ENCODE peak calls at places on chromosomes 11 and 22, in ten cellular contexts. K, W, L, X, T, R, U, P, M and D are unnamed samples. For H3K9me3, the result is how much of the 10 kb centered on the place peaks cover.

GRCh38 chr11:134119094-134119493 is 50.2 kb downstream of the JAM3 start:
- DNase-seq in W (no peak), P (no peak), R (no peak), L (no peak), M (no peak), U (no peak), T (no peak), K (no peak), X (no peak), D (no peak)

GRCh38 chr11:126282742-126283591 is at the start of gene TIRAP:
- DNase-seq in P (no peak), X (peak), M (peak), U (peak), K (peak), T (peak), W (no peak), R (peak), L (peak), D (peak)

GRCh38 chr11:3959015-3959917 is 103.8 kb downstream of the STIM1 start:
- DNase-seq in X (peak), P (no peak), W (no peak), T (peak), K (no peak), R (no peak), L (no peak), M (no peak), U (peak), D (no peak)

GRCh38 chr11:69311767-69312385 is 17.9 kb downstream of the MYEOV start:
- DNase-seq in T (no peak), W (no peak), L (peak), R (no peak), U (no peak), X (no peak), M (no peak), P (no peak), K (no peak), D (no peak)

GRCh38 chr22:19765477-19766234 is 5.1 kb downstream of the TBX1 start:
- DNase-seq in P (no peak), U (no peak), T (peak), L (no peak), R (peak), X (no peak), M (no peak), W (no peak), K (no peak), D (no peak)

GRCh38 chr11:834371-835316 is 1.9 kb downstream of the CD151 start:
- DNase-seq in U (peak), K (no peak), M (peak), P (peak), L (peak), W (no peak), T (no peak), X (peak), R (peak), D (peak)

GRCh38 chr22:21621891-21622623 is 7.8 kb downstream of the YDJC start:
- DNase-seq in W (no peak), L (no peak), P (no peak), M (no peak), X (no peak), R (no peak), K (peak), T (peak), U (no peak), D (no peak)

GRCh38 chr11:26193714-26194373 is 138.1 kb upstream of the ANO3 start:
- DNase-seq in K (no peak), M (no peak), T (no peak), P (no peak), R (no peak), W (no peak), X (no peak), U (no peak), L (no peak), D (no peak)

GRCh38 chr11:33531743-33532181 is 168.9 kb downstream of the C11orf91 start:
- DNase-seq in X (no peak), W (no peak), L (no peak), U (no peak), M (no peak), T (no peak), K (no peak), R (peak), P (no peak), D (no peak)

GRCh38 chr22:25878933-25879332 is 136.9 kb downstream of the MYO18B start:
- DNase-seq in W (no peak), U (no peak), L (no peak), R (no peak), P (no peak), K (no peak), T (no peak), M (no peak), X (no peak), D (no peak)

GRCh38 chr11:132037961-132038360 is 667.5 kb downstream of the NTM start:
- DNase-seq in W (no peak), R (no peak), M (no peak), X (no peak), U (no peak), L (no peak), T (no peak), P (no peak), K (no peak), D (no peak)

GRCh38 chr11:208917-209260 is 1.4 kb downstream of the RIC8A start:
- DNase-seq in U (peak), K (no peak), P (no peak), R (peak), L (no peak), M (no peak), T (no peak), W (no peak), X (no peak), D (no peak)

GRCh38 chr11:29268733-29269132 is 748.1 kb downstream of the KCNA4 start:
- DNase-seq in W (no peak), T (no peak), X (no peak), K (no peak), L (no peak), R (no peak), M (no peak), P (no peak), U (no peak), D (no peak)

GRCh38 chr22:41003041-41003440 is 51.9 kb downstream of the RBX1 start:
- DNase-seq in T (no peak), K (no peak), W (no peak), L (no peak), R (no peak), P (no peak), X (no peak), U (no peak), M (peak), D (peak)

GRCh38 chr11:120706257-120706656 is 194.7 kb downstream of the GRIK4 start:
- DNase-seq in U (no peak), L (no peak), K (no peak), R (no peak), P (no peak), X (no peak), T (no peak), W (no peak), M (no peak), D (no peak)

GRCh38 chr11:8786933-8787332 is 104.3 kb downstream of the RPL27A start:
- DNase-seq in R (no peak), T (no peak), L (no peak), U (no peak), W (no peak), M (no peak), P (no peak), K (no peak), X (no peak), D (no peak)

GRCh38 chr11:86303257-86303656 is 1.2 kb downstream of the HIKESHI start:
- DNase-seq in U (no peak), L (no peak), W (no peak), P (no peak), M (no peak), X (no peak), T (peak), K (no peak), R (no peak), D (no peak)

GRCh38 chr11:27274854-27275395 is 88.1 kb downstream of the CCDC34 start:
- DNase-seq in W (no peak), P (no peak), R (peak), X (no peak), K (no peak), L (no peak), T (no peak), M (no peak), U (no peak), D (no peak)

DNA sequence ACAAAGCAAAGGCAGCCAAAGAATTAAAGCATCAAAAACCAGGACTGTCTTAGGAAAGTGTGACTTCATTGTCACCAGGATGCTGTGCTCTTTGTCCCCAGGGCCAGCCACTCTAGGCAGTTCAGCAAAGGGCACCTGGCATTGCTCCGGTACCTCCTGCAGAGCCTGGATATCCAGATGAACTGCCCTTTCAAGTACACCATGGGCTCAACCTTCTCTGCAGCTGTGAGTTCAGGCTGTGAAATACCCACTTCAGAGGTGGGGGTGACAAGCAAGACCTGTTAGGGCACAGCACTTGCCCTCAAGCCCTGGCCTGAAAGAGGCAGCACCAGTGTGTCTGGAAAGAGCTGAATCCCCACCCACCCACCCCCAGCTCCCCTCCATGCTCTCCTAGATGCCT is 44.5 kb downstream of the KCNQ1OT1 start:
- DNase-seq in M (no peak), T (no peak), K (no peak), W (no peak), R (no peak), L (no peak), U (no peak), X (no peak), P (no peak), D (no peak)
- H3K9me3 ChIP-seq in M (under half), T (under half), K (under half), W (half or more), R (under half), L (under half), U (half or more), X (under half), P (under half), D (under half)

GRCh38 chr11:66465371-66466224 is 1.1 kb upstream of the PELI3 start:
- DNase-seq in W (no peak), K (no peak), T (no peak), L (no peak), R (no peak), P (no peak), M (no peak), X (no peak), U (no peak), D (no peak)

GRCh38 chr11:66467756-66468155 is 1.1 kb downstream of the PELI3 start:
- DNase-seq in X (no peak), U (no peak), M (peak), L (peak), K (peak), R (no peak), T (no peak), W (no peak), P (no peak), D (no peak)

GRCh38 chr11:66467034-66467659 is 442 bp downstream of the PELI3 start:
- DNase-seq in L (no peak), K (no peak), X (no peak), P (no peak), T (peak), W (no peak), M (peak), U (peak), R (peak), D (peak)

GRCh38 chr11:66464916-66465315 is 1.8 kb upstream of the PELI3 start:
- DNase-seq in M (no peak), P (no peak), U (no peak), T (no peak), K (no peak), R (no peak), W (no peak), L (no peak), X (no peak), D (no peak)

DNA sequence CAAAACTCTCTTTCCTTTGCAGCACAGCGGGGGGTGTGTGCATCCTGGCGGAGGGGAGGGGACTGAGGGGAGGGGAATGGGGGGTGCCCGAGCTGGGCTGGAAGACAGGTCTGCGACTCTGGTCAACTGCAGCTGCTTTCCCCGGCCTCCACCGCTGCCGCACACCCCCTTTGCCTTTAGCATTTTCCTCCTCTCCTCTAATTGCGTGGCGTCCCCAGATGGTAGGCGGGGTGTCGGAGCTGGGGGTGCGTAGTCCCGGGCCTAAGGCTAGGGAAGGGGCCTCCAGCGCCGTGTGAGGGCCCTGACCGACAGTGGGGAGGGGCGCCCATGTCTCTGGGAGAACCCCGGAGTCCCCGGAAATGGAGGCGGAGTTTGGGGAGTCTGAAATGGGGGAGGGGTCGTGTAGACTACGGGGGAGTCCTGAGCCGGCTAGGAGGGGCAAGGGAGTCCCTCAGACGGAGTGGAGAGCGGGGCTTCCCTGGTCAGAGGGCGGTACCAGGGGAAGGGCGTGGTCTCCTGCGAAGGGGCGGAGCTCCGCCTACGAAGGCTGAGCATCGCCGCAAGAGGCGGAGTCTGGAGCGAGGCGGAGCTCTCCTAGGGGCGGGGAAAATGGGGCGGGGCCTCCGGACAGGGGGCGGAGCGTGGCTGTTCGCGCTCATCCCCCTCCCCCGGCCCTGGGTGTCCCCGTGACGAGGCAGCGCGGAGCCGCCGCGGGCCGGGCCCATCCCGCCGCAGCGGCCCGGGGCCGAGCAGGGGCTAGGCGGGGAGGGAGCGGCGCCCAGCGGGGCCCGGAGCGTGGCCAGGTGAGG is at the start of gene PELI3:
- DNase-seq in L (peak), T (peak), W (no peak), M (peak), P (peak), X (peak), R (peak), K (peak), U (peak), D (peak)
- TF ChIP-seq POLR2A in L (no peak), T (no peak), W (no peak), M (no peak), P (no peak), X (peak), R (peak), K (no peak), U (peak), D (peak)

DNA sequence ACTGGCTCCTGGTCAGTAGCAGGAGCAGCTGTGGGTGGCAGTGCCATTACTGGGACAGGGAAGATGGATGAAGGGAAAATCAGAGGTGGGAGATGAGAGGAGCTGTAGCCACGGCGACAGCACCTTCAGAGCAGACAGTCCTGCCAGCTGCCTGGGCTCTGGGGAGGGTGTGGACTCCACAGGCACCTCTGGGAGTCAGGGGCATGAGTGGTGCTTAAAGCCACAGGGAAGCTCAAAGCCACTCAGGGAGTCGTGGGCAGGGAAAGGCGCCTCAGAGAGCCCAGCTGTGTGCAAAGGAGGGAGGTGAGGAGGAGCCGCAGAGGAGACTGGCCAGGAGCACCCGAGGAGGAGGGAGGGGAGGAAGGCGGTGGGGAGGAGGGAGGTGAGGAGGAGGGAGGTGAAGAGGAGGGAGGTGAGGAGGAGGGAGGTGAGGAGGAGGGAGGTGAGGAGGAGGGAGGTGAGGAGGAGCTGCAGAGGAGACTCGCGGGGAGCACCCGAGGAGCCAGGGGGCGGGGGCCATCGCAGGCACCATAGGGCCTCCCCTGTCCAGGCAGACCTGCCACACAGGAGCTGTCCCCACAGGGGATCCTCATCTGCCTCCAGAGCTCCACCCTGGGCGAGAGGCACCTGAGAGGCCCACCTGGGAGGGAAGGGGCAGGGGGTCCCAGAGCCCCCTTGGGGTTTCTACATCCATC is 977.6 kb downstream of the BRD1 start:
- DNase-seq in L (peak), T (no peak), P (no peak), X (no peak), W (no peak), M (no peak), R (no peak), K (no peak), U (no peak), D (no peak)
- H3K9me3 ChIP-seq in L (under half), T (under half), P (under half), X (under half), W (under half), M (under half), R (under half), K (under half), U (under half), D (under half)

GRCh38 chr22:49934144-49934890 is 15.9 kb downstream of the CRELD2 start:
- DNase-seq in T (peak), M (peak), K (peak), P (no peak), L (peak), W (no peak), X (peak), U (no peak), R (peak), D (peak)
- TF ChIP-seq POLR2A in T (no peak), M (no peak), K (no peak), P (no peak), L (no peak), W (no peak), X (no peak), U (no peak), R (no peak), D (peak)

GRCh38 chr22:48253573-48253972 is 1491.1 kb downstream of the TBC1D22A start:
- DNase-seq in T (no peak), U (no peak), W (no peak), M (no peak), R (no peak), L (peak), X (no peak), K (no peak), P (no peak), D (no peak)
- H3K9me3 ChIP-seq in T (under half), U (under half), W (under half), M (under half), R (under half), L (under half), X (under half), K (under half), P (under half), D (under half)